ENCODE peak calls at places on chromosomes 5 and 9, in six cellular contexts. K is stimulated activated CD4-positive, alpha-beta T cell treated with anti-CD3 and anti-CD28 coated beads, Interleukin-4, amount 100 ng/mL, for 1 hour; S is cardiac fibroblast; U is NCI-H748 treated with DMSO at 0.1 percent for 48 hours; C is glomerular endothelial cell; E is putamen. V is an unnamed sample.

GRCh38 chr5:68460147-68460760 is 244.7 kb downstream of the PIK3R1 start:
- DNase-seq in K (peak), S (peak), U (no peak), C (peak), E (peak), V (peak)

GRCh38 chr9:134322781-134323241 is 3.4 kb upstream of the RXRA start:
- DNase-seq in K (no peak), S (no peak), U (no peak), C (no peak), E (no peak), V (no peak)

GRCh38 chr9:90801507-90802289 is at the start of gene SYK:
- DNase-seq in K (no peak), S (no peak), U (peak), C (no peak), E (peak), V (no peak)

GRCh38 chr5:154466671-154467070 is 11.4 kb downstream of the HAND1 start:
- DNase-seq in K (no peak), S (no peak), U (no peak), C (no peak), E (no peak), V (no peak)

GRCh38 chr9:128124873-128125574 is 2.5 kb downstream of the PTGES2 start:
- DNase-seq in K (peak), S (peak), U (peak), C (no peak), E (no peak), V (peak)

GRCh38 chr9:119221281-119221680 is 148.0 kb downstream of the BRINP1 start:
- DNase-seq in K (no peak), S (no peak), U (no peak), C (no peak), E (no peak), V (no peak)

GRCh38 chr9:18362901-18363685 is 110.9 kb upstream of the ADAMTSL1 start:
- DNase-seq in K (no peak), S (peak), U (no peak), C (no peak), E (peak), V (no peak)

GRCh38 chr5:73636408-73636807 is 10.4 kb downstream of the ARHGEF28 start:
- DNase-seq in K (no peak), S (no peak), U (no peak), C (no peak), E (no peak), V (no peak)

GRCh38 chr5:133405275-133406034 is 206.9 kb downstream of the FSTL4 start:
- DNase-seq in K (no peak), S (no peak), U (no peak), C (no peak), E (no peak), V (no peak)

GRCh38 chr9:107351382-107352045 is 68.4 kb downstream of the RAD23B start:
- DNase-seq in K (no peak), S (no peak), U (no peak), C (no peak), E (no peak), V (no peak)

GRCh38 chr5:57468481-57469165 is 14.0 kb downstream of the ACTBL2 start:
- DNase-seq in K (no peak), S (peak), U (no peak), C (no peak), E (no peak), V (no peak)

GRCh38 chr5:110899566-110900412 is 161.0 kb downstream of the SLC25A46 start:
- DNase-seq in K (no peak), S (peak), U (no peak), C (no peak), E (no peak), V (no peak)

GRCh38 chr5:133942589-133943474 is 25.6 kb downstream of the C5orf15 start:
- DNase-seq in K (no peak), S (no peak), U (no peak), C (no peak), E (no peak), V (no peak)

GRCh38 chr9:36396985-36397384 is 3.1 kb downstream of the RNF38 start:
- DNase-seq in K (no peak), S (peak), U (no peak), C (no peak), E (no peak), V (no peak)

GRCh38 chr9:19286634-19287188 is 56.2 kb downstream of the DENND4C start:
- DNase-seq in K (no peak), S (peak), U (peak), C (no peak), E (no peak), V (no peak)

GRCh38 chr9:27367175-27367798 is 70.3 kb upstream of the EQTN start:
- DNase-seq in K (no peak), S (no peak), U (no peak), C (no peak), E (no peak), V (no peak)

GRCh38 chr5:149645725-149646124 is 64.4 kb downstream of the ARHGEF37 start:
- DNase-seq in K (no peak), S (no peak), U (no peak), C (no peak), E (no peak), V (no peak)

GRCh38 chr5:138491669-138492551 is 26.6 kb downstream of the EGR1 start:
- DNase-seq in K (peak), S (peak), U (peak), C (no peak), E (peak), V (peak)

GRCh38 chr5:173923236-173924104 is 35.3 kb downstream of the CPEB4 start:
- DNase-seq in K (no peak), S (peak), U (no peak), C (no peak), E (no peak), V (no peak)

GRCh38 chr5:99621772-99622681 is 693.2 kb upstream of the CHD1 start:
- DNase-seq in K (no peak), S (no peak), U (no peak), C (no peak), E (no peak), V (no peak)

GRCh38 chr5:170218730-170219129 is 14.1 kb upstream of the C5orf58 start:
- DNase-seq in K (no peak), S (no peak), U (no peak), C (no peak), E (no peak), V (no peak)

GRCh38 chr9:18857769-18858168 is 175.2 kb downstream of the SAXO1 start:
- DNase-seq in K (no peak), S (peak), U (no peak), C (no peak), E (no peak), V (no peak)

GRCh38 chr5:1175015-1175414 is 26.4 kb upstream of the SLC6A19 start:
- DNase-seq in K (no peak), S (no peak), U (no peak), C (no peak), E (no peak), V (no peak)

GRCh38 chr9:131467214-131467935 is 35.3 kb upstream of the POMT1 start:
- DNase-seq in K (no peak), S (no peak), U (no peak), C (no peak), E (no peak), V (no peak)

GRCh38 chr9:1580215-1580614 is 434.9 kb upstream of the SMARCA2 start:
- DNase-seq in K (no peak), S (no peak), U (no peak), C (no peak), E (no peak), V (no peak)

GRCh38 chr9:124392855-124393460 is 22.3 kb downstream of the PSMB7 start:
- DNase-seq in K (no peak), S (peak), U (no peak), C (peak), E (peak), V (no peak)

GRCh38 chr5:36147681-36148080 is 4.0 kb downstream of the LMBRD2 start:
- DNase-seq in K (no peak), S (peak), U (no peak), C (no peak), E (no peak), V (no peak)

GRCh38 chr9:93907551-93908199 is 47.5 kb downstream of the BARX1 start:
- DNase-seq in K (no peak), S (no peak), U (no peak), C (no peak), E (no peak), V (no peak)